ENCODE peak calls at places on chromosomes 7 and 10, in eight cellular contexts. X is cardiac fibroblast, Z is GM12865, T is choroid plexus epithelial cell, C is K562, N is cardiac muscle cell, O is HCT116, B is HFF-Myc. L is an unnamed sample.

GRCh38 chr7:68929712-68930395 is 668.4 kb upstream of the AUTS2 start:
- DNase-seq in Z (no peak), O (no peak), B (no peak), X (peak; percentile 38), N (peak; percentile 82), T (peak; percentile 57), C (no peak), L (no peak)

GRCh38 chr7:75639071-75639892 is 99.5 kb downstream of the HIP1 start:
- DNase-seq in Z (peak; percentile 51), C (peak; percentile 52), O (no peak), T (peak; percentile 42), B (no peak), N (peak; percentile 65), X (peak; percentile 59), L (peak; percentile 36)

GRCh38 chr10:122154733-122155366 is 116.2 kb upstream of the BTBD16 start:
- DNase-seq in N (peak; percentile 46), X (peak; percentile 71), C (no peak), Z (no peak), T (peak; percentile 57), O (no peak), B (no peak), L (no peak)

GRCh38 chr10:96414303-96414702 is 55.5 kb upstream of the OPALIN start:
- DNase-seq in B (no peak), C (no peak), Z (no peak), N (no peak), T (no peak), X (no peak), O (no peak), L (no peak)

GRCh38 chr7:40299097-40299496 is 164.3 kb downstream of the SUGCT start:
- DNase-seq in O (no peak), X (peak; percentile 78), T (peak; percentile 79), N (peak; percentile 75), B (peak; percentile 66), C (no peak), Z (no peak), L (no peak)

GRCh38 chr10:5343561-5343960 is 21.2 kb upstream of the UCN3 start:
- DNase-seq in T (peak; percentile 13), Z (peak; percentile 30), B (peak; percentile 2), X (peak; percentile 6), O (no peak), C (peak; percentile 19), N (peak; percentile 11), L (no peak)

GRCh38 chr7:74293577-74293908 is 4.3 kb downstream of the CLIP2 start:
- DNase-seq in X (no peak), N (no peak), O (no peak), Z (peak; percentile 63), B (no peak), T (no peak), C (no peak), L (no peak)

GRCh38 chr7:98137826-98138151 is 31.1 kb downstream of the LMTK2 start:
- DNase-seq in O (no peak), X (no peak), C (no peak), T (no peak), Z (peak; percentile 87), N (no peak), B (no peak), L (no peak)

GRCh38 chr10:89047397-89047796 is 56.8 kb downstream of the FAS start:
- DNase-seq in B (no peak), O (no peak), T (no peak), X (peak; percentile 58), N (peak; percentile 51), C (no peak), Z (no peak), L (no peak)

GRCh38 chr10:132243141-132243540 is 56.4 kb downstream of the DPYSL4 start:
- DNase-seq in C (no peak), T (no peak), X (no peak), O (no peak), N (no peak), B (no peak), Z (no peak), L (no peak)

GRCh38 chr10:89845541-89846275 is 144.3 kb downstream of the KIF20B start:
- DNase-seq in O (no peak), C (no peak), N (peak; percentile 48), X (no peak), T (peak; percentile 69), B (no peak), Z (no peak), L (no peak)

GRCh38 chr10:72333111-72334012 is 21.4 kb downstream of the DNAJB12 start:
- DNase-seq in O (no peak), X (no peak), C (no peak), Z (no peak), B (no peak), T (no peak), N (no peak), L (no peak)

GRCh38 chr10:72335394-72336258 is 19.1 kb downstream of the DNAJB12 start:
- DNase-seq in O (no peak), C (no peak), N (peak; percentile 89), B (no peak), T (peak; percentile 93), X (peak; percentile 93), Z (peak; percentile 90), L (peak; percentile 57)

GRCh38 chr10:72334196-72334831 is 20.4 kb downstream of the DNAJB12 start:
- DNase-seq in N (peak; percentile 90), B (no peak), C (peak; percentile 45), O (no peak), Z (no peak), X (peak; percentile 93), T (peak; percentile 96), L (no peak)

GRCh38 chr10:72336259-72337038 is 18.3 kb downstream of the DNAJB12 start:
- DNase-seq in B (no peak), O (no peak), N (peak; percentile 68), C (no peak), X (peak; percentile 51), Z (no peak), T (peak; percentile 47), L (no peak)

GRCh38 chr10:72334832-72335393 is 19.8 kb downstream of the DNAJB12 start:
- DNase-seq in Z (peak; percentile 97), C (no peak), O (no peak), B (no peak), T (peak; percentile 100), X (peak; percentile 99), N (peak; percentile 99), L (peak; percentile 92)
- TF ChIP-seq CTCF in Z (peak; percentile 28), C (no peak), O (no peak), B (no peak), T (peak; percentile 59), X (peak; percentile 21), N (peak; percentile 40), L (no peak)

DNA sequence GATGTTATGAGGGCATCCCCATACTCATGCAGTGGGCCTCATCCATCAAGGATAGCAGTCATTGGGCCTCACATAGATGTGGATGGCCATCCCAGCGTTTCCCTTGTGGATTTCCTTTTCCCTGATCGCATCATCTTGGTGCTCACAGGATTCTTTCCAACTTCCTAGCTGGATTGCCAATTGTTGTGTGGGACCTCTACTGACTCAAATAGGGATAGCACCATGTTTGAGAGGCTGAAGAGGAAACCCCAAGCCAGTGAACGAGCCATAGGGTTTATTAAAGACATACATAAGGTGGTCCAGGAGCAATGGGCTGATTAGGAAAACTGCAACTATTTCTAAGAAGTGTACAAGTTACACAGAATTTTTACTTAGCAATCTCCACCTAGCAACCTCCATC is 21.8 kb downstream of the ASZ1 start:
- DNase-seq in T (no peak), B (no peak), Z (no peak), C (no peak), X (no peak), O (no peak), N (no peak), L (no peak)
- TF ChIP-seq CTCF in T (peak; percentile 15), B (no peak), Z (no peak), C (no peak), X (no peak), O (no peak), N (no peak), L (no peak)

DNA sequence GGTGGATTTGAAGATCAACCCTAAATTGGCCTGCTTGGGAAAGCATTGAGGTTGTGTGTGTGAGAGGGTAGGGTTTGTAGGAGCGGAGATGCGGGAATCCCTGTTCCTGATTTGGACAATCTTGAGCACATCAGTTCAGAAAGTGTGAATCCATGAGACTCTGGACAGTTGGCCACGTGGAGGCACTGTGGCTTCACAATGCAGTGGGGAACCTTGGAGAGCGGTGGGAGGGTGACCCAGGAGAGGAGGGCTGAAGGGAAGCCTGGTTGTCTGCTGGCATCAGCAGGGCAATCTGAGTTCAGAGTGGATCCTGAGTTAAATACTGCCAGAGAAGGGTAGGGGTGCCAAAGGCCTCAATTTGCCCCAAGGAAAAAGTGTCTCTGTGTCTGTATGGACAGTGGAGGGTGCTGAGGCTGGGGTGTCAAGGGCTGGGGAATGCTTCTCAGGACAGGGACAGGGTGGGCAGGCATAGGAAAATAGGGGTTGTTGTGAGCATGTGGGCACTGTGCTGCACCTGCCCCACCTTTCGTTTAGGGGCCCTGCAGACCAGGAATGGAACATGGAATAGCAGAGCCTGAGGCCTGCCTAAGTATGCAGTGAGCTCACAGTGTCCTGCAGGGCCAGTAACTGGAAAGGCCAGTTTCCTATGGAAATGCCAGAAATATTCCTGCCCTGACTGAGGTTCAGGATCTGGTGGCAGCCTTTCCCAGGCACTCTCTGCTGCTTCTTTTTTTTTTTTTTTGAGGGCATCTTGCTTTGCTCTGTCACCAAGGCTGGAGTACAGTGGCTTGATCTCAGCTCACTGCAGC is 162.9 kb upstream of the PRSS58 start:
- DNase-seq in O (peak; percentile 8), N (peak; percentile 30), C (peak; percentile 20), T (peak; percentile 65), X (peak; percentile 13), Z (no peak), B (no peak), L (peak; percentile 25)
- TF ChIP-seq CTCF in O (peak; percentile 55), N (peak; percentile 43), C (peak; percentile 45), T (peak; percentile 77), X (peak; percentile 30), Z (no peak), B (peak; percentile 66), L (no peak)

DNA sequence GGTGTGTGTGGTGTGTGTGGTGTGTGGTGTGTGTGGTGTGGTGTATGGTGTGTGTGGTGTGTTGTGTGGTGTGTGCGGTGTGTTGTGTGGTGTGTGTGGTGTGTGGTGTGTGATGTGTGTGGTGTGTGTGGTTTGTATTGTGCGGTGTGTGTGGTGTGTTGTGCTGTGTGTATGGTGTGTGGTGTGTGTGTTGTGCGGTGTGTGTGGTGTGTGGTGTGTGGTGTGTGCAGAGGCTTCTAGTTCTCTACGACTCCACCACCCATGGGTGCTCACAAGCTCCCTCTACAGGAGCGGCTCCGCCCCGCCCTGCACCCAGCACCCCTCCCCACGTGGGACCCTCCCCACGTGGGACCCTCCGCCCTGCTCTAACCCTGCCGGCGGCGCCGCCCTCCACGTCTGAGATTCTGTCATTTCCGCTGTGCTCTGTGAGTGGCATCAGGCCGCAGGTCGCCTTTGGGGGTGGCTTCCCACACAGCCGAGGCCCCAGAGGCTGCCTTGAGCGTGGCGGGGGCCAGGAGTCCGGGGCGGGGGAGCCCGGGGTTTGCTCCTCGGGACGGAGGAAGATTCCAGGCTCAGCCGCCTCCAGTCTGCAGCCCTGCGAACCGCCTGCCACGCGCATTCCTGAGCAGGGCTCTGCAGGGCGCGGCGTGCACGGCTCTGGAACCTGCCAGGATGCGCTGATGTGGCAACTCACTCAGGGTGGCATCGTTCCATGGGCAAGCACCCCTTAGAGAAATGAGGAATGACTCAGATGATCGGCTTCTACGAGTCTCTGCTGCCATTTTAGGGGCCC is 37.0 kb upstream of the DNAJB6 start:
- DNase-seq in O (peak; percentile 36), C (peak; percentile 66), N (peak; percentile 35), T (no peak), B (no peak), X (peak; percentile 62), Z (no peak), L (peak; percentile 67)
- TF ChIP-seq CTCF in O (peak; percentile 46), C (peak; percentile 55), N (peak; percentile 14), T (no peak), B (no peak), X (no peak), Z (no peak), L (peak; percentile 25)

L was measured in Calu3.